ENCODE peak calls at places on chromosome 13, in nine cellular contexts. One of them, this sample, is unnamed.

GRCh38 chr13:99634672-99635071 is 133.4 kb downstream of the TM9SF2 start:
- DNase-seq in AG08396: no peak
- DNase-seq in NCI-H1930: no peak
- DNase-seq in body of pancreas: no peak
- DNase-seq in activated naive CD8-positive, alpha-beta T cell treated with anti-CD3 and anti-CD28 coated beads for 36 hours: no peak
- DNase-seq in activated CD4-positive, alpha-beta T cell treated with anti-CD3 and anti-CD28 coated beads, Interleukin-2, amount 50 U/mL, for 4 hours: no peak
- DNase-seq in activated T-cell treated with anti-CD3 and anti-CD28 coated beads for 24 hours: no peak
- DNase-seq in breast epithelium: no peak
- DNase-seq in skeletal muscle cell: no peak
- DNase-seq in this sample: no peak

GRCh38 chr13:70385852-70386251 is 277.6 kb upstream of the KLHL1 start:
- DNase-seq in body of pancreas: no peak
- DNase-seq in activated T-cell treated with anti-CD3 and anti-CD28 coated beads for 24 hours: no peak
- DNase-seq in AG08396: no peak
- DNase-seq in NCI-H1930: no peak
- DNase-seq in activated naive CD8-positive, alpha-beta T cell treated with anti-CD3 and anti-CD28 coated beads for 36 hours: no peak
- DNase-seq in breast epithelium: no peak
- DNase-seq in skeletal muscle cell: no peak
- DNase-seq in activated CD4-positive, alpha-beta T cell treated with anti-CD3 and anti-CD28 coated beads, Interleukin-2, amount 50 U/mL, for 4 hours: no peak
- DNase-seq in this sample: no peak

GRCh38 chr13:80430561-80430960 is 89.6 kb upstream of the SPRY2 start:
- DNase-seq in NCI-H1930: no peak
- DNase-seq in skeletal muscle cell: no peak
- DNase-seq in breast epithelium: no peak
- DNase-seq in activated CD4-positive, alpha-beta T cell treated with anti-CD3 and anti-CD28 coated beads, Interleukin-2, amount 50 U/mL, for 4 hours: no peak
- DNase-seq in activated naive CD8-positive, alpha-beta T cell treated with anti-CD3 and anti-CD28 coated beads for 36 hours: no peak
- DNase-seq in body of pancreas: no peak
- DNase-seq in activated T-cell treated with anti-CD3 and anti-CD28 coated beads for 24 hours: no peak
- DNase-seq in AG08396: no peak
- DNase-seq in this sample: no peak

GRCh38 chr13:106118996-106119395 is 416.5 kb downstream of the EFNB2 start:
- DNase-seq in activated T-cell treated with anti-CD3 and anti-CD28 coated beads for 24 hours: no peak
- DNase-seq in body of pancreas: no peak
- DNase-seq in activated naive CD8-positive, alpha-beta T cell treated with anti-CD3 and anti-CD28 coated beads for 36 hours: no peak
- DNase-seq in skeletal muscle cell: no peak
- DNase-seq in breast epithelium: no peak
- DNase-seq in NCI-H1930: no peak
- DNase-seq in activated CD4-positive, alpha-beta T cell treated with anti-CD3 and anti-CD28 coated beads, Interleukin-2, amount 50 U/mL, for 4 hours: no peak
- DNase-seq in AG08396: no peak
- DNase-seq in this sample: no peak

GRCh38 chr13:68439821-68440220 is 1209.7 kb upstream of the PCDH9 start:
- DNase-seq in NCI-H1930: no peak
- DNase-seq in activated naive CD8-positive, alpha-beta T cell treated with anti-CD3 and anti-CD28 coated beads for 36 hours: no peak
- DNase-seq in AG08396: no peak
- DNase-seq in skeletal muscle cell: peak
- DNase-seq in activated T-cell treated with anti-CD3 and anti-CD28 coated beads for 24 hours: no peak
- DNase-seq in body of pancreas: no peak
- DNase-seq in breast epithelium: no peak
- DNase-seq in activated CD4-positive, alpha-beta T cell treated with anti-CD3 and anti-CD28 coated beads, Interleukin-2, amount 50 U/mL, for 4 hours: no peak
- DNase-seq in this sample: no peak

GRCh38 chr13:27041341-27041740 is 130.3 kb downstream of the USP12 start:
- DNase-seq in activated naive CD8-positive, alpha-beta T cell treated with anti-CD3 and anti-CD28 coated beads for 36 hours: no peak
- DNase-seq in AG08396: no peak
- DNase-seq in body of pancreas: no peak
- DNase-seq in activated CD4-positive, alpha-beta T cell treated with anti-CD3 and anti-CD28 coated beads, Interleukin-2, amount 50 U/mL, for 4 hours: no peak
- DNase-seq in activated T-cell treated with anti-CD3 and anti-CD28 coated beads for 24 hours: no peak
- DNase-seq in breast epithelium: no peak
- DNase-seq in skeletal muscle cell: no peak
- DNase-seq in NCI-H1930: no peak
- DNase-seq in this sample: no peak

GRCh38 chr13:105365831-105366230 is 1169.6 kb downstream of the EFNB2 start:
- DNase-seq in activated naive CD8-positive, alpha-beta T cell treated with anti-CD3 and anti-CD28 coated beads for 36 hours: no peak
- DNase-seq in activated T-cell treated with anti-CD3 and anti-CD28 coated beads for 24 hours: no peak
- DNase-seq in skeletal muscle cell: no peak
- DNase-seq in NCI-H1930: no peak
- DNase-seq in activated CD4-positive, alpha-beta T cell treated with anti-CD3 and anti-CD28 coated beads, Interleukin-2, amount 50 U/mL, for 4 hours: no peak
- DNase-seq in AG08396: no peak
- DNase-seq in body of pancreas: no peak
- DNase-seq in breast epithelium: no peak
- DNase-seq in this sample: no peak

GRCh38 chr13:90454002-90454636 is 893.4 kb upstream of the MIR17HG start:
- DNase-seq in skeletal muscle cell: no peak
- DNase-seq in NCI-H1930: no peak
- DNase-seq in breast epithelium: no peak
- DNase-seq in body of pancreas: no peak
- DNase-seq in AG08396: no peak
- DNase-seq in activated CD4-positive, alpha-beta T cell treated with anti-CD3 and anti-CD28 coated beads, Interleukin-2, amount 50 U/mL, for 4 hours: no peak
- DNase-seq in activated T-cell treated with anti-CD3 and anti-CD28 coated beads for 24 hours: no peak
- DNase-seq in activated naive CD8-positive, alpha-beta T cell treated with anti-CD3 and anti-CD28 coated beads for 36 hours: no peak
- DNase-seq in this sample: no peak

GRCh38 chr13:79318664-79319063 is 87.4 kb downstream of the RBM26 start:
- DNase-seq in body of pancreas: no peak
- DNase-seq in activated naive CD8-positive, alpha-beta T cell treated with anti-CD3 and anti-CD28 coated beads for 36 hours: no peak
- DNase-seq in AG08396: no peak
- DNase-seq in skeletal muscle cell: no peak
- DNase-seq in activated CD4-positive, alpha-beta T cell treated with anti-CD3 and anti-CD28 coated beads, Interleukin-2, amount 50 U/mL, for 4 hours: no peak
- DNase-seq in activated T-cell treated with anti-CD3 and anti-CD28 coated beads for 24 hours: no peak
- DNase-seq in breast epithelium: no peak
- DNase-seq in NCI-H1930: no peak
- DNase-seq in this sample: no peak

GRCh38 chr13:71879129-71879535 is 12.1 kb upstream of the DACH1 start:
- DNase-seq in activated naive CD8-positive, alpha-beta T cell treated with anti-CD3 and anti-CD28 coated beads for 36 hours: no peak
- DNase-seq in breast epithelium: no peak
- DNase-seq in activated CD4-positive, alpha-beta T cell treated with anti-CD3 and anti-CD28 coated beads, Interleukin-2, amount 50 U/mL, for 4 hours: no peak
- DNase-seq in NCI-H1930: peak
- DNase-seq in AG08396: peak
- DNase-seq in body of pancreas: peak
- DNase-seq in activated T-cell treated with anti-CD3 and anti-CD28 coated beads for 24 hours: no peak
- DNase-seq in skeletal muscle cell: no peak
- DNase-seq in this sample: peak

GRCh38 chr13:100550433-100550832 is 38.2 kb downstream of the GGACT start:
- DNase-seq in breast epithelium: no peak
- DNase-seq in AG08396: peak
- DNase-seq in skeletal muscle cell: peak
- DNase-seq in body of pancreas: peak
- DNase-seq in NCI-H1930: no peak
- DNase-seq in activated naive CD8-positive, alpha-beta T cell treated with anti-CD3 and anti-CD28 coated beads for 36 hours: no peak
- DNase-seq in activated CD4-positive, alpha-beta T cell treated with anti-CD3 and anti-CD28 coated beads, Interleukin-2, amount 50 U/mL, for 4 hours: no peak
- DNase-seq in activated T-cell treated with anti-CD3 and anti-CD28 coated beads for 24 hours: no peak
- DNase-seq in this sample: no peak

GRCh38 chr13:114035583-114036501 is 62.0 kb upstream of the C13orf46 start:
- DNase-seq in breast epithelium: peak
- DNase-seq in AG08396: peak
- DNase-seq in activated T-cell treated with anti-CD3 and anti-CD28 coated beads for 24 hours: no peak
- DNase-seq in activated naive CD8-positive, alpha-beta T cell treated with anti-CD3 and anti-CD28 coated beads for 36 hours: no peak
- DNase-seq in NCI-H1930: no peak
- DNase-seq in body of pancreas: peak
- DNase-seq in skeletal muscle cell: no peak
- DNase-seq in activated CD4-positive, alpha-beta T cell treated with anti-CD3 and anti-CD28 coated beads, Interleukin-2, amount 50 U/mL, for 4 hours: no peak
- DNase-seq in this sample: no peak

GRCh38 chr13:109700176-109700575 is 86.2 kb downstream of the IRS2 start:
- DNase-seq in skeletal muscle cell: peak
- DNase-seq in NCI-H1930: no peak
- DNase-seq in body of pancreas: peak
- DNase-seq in activated CD4-positive, alpha-beta T cell treated with anti-CD3 and anti-CD28 coated beads, Interleukin-2, amount 50 U/mL, for 4 hours: no peak
- DNase-seq in breast epithelium: no peak
- DNase-seq in activated naive CD8-positive, alpha-beta T cell treated with anti-CD3 and anti-CD28 coated beads for 36 hours: no peak
- DNase-seq in AG08396: no peak
- DNase-seq in activated T-cell treated with anti-CD3 and anti-CD28 coated beads for 24 hours: no peak
- DNase-seq in this sample: peak

GRCh38 chr13:80338781-80339577 is 1.9 kb downstream of the SPRY2 start:
- DNase-seq in skeletal muscle cell: peak
- DNase-seq in body of pancreas: peak
- DNase-seq in activated T-cell treated with anti-CD3 and anti-CD28 coated beads for 24 hours: no peak
- DNase-seq in activated CD4-positive, alpha-beta T cell treated with anti-CD3 and anti-CD28 coated beads, Interleukin-2, amount 50 U/mL, for 4 hours: no peak
- DNase-seq in NCI-H1930: no peak
- DNase-seq in activated naive CD8-positive, alpha-beta T cell treated with anti-CD3 and anti-CD28 coated beads for 36 hours: peak
- DNase-seq in breast epithelium: peak
- DNase-seq in AG08396: peak
- DNase-seq in this sample: peak

GRCh38 chr13:47310376-47310775 is 413.5 kb upstream of the HTR2A start:
- DNase-seq in AG08396: no peak
- DNase-seq in skeletal muscle cell: no peak
- DNase-seq in activated naive CD8-positive, alpha-beta T cell treated with anti-CD3 and anti-CD28 coated beads for 36 hours: no peak
- DNase-seq in activated CD4-positive, alpha-beta T cell treated with anti-CD3 and anti-CD28 coated beads, Interleukin-2, amount 50 U/mL, for 4 hours: no peak
- DNase-seq in body of pancreas: no peak
- DNase-seq in activated T-cell treated with anti-CD3 and anti-CD28 coated beads for 24 hours: no peak
- DNase-seq in breast epithelium: no peak
- DNase-seq in NCI-H1930: no peak
- DNase-seq in this sample: no peak

GRCh38 chr13:76667551-76667950 is 218.7 kb downstream of the KCTD12 start:
- DNase-seq in breast epithelium: no peak
- DNase-seq in skeletal muscle cell: peak
- DNase-seq in body of pancreas: peak
- DNase-seq in activated CD4-positive, alpha-beta T cell treated with anti-CD3 and anti-CD28 coated beads, Interleukin-2, amount 50 U/mL, for 4 hours: no peak
- DNase-seq in activated T-cell treated with anti-CD3 and anti-CD28 coated beads for 24 hours: no peak
- DNase-seq in activated naive CD8-positive, alpha-beta T cell treated with anti-CD3 and anti-CD28 coated beads for 36 hours: no peak
- DNase-seq in AG08396: peak
- DNase-seq in NCI-H1930: peak
- DNase-seq in this sample: peak

GRCh38 chr13:51467730-51468129 is 14.9 kb upstream of the INTS6 start:
- DNase-seq in NCI-H1930: no peak
- DNase-seq in AG08396: no peak
- DNase-seq in skeletal muscle cell: no peak
- DNase-seq in activated CD4-positive, alpha-beta T cell treated with anti-CD3 and anti-CD28 coated beads, Interleukin-2, amount 50 U/mL, for 4 hours: no peak
- DNase-seq in breast epithelium: no peak
- DNase-seq in activated T-cell treated with anti-CD3 and anti-CD28 coated beads for 24 hours: no peak
- DNase-seq in activated naive CD8-positive, alpha-beta T cell treated with anti-CD3 and anti-CD28 coated beads for 36 hours: no peak
- DNase-seq in body of pancreas: peak
- DNase-seq in this sample: no peak

GRCh38 chr13:102694944-102695343 is at the start of gene METTL21C:
- DNase-seq in skeletal muscle cell: no peak
- DNase-seq in body of pancreas: no peak
- DNase-seq in breast epithelium: no peak
- DNase-seq in AG08396: no peak
- DNase-seq in activated T-cell treated with anti-CD3 and anti-CD28 coated beads for 24 hours: no peak
- DNase-seq in NCI-H1930: no peak
- DNase-seq in activated CD4-positive, alpha-beta T cell treated with anti-CD3 and anti-CD28 coated beads, Interleukin-2, amount 50 U/mL, for 4 hours: no peak
- DNase-seq in activated naive CD8-positive, alpha-beta T cell treated with anti-CD3 and anti-CD28 coated beads for 36 hours: no peak
- DNase-seq in this sample: no peak

GRCh38 chr13:109412232-109412935 is 374.0 kb downstream of the IRS2 start:
- DNase-seq in activated naive CD8-positive, alpha-beta T cell treated with anti-CD3 and anti-CD28 coated beads for 36 hours: no peak
- DNase-seq in AG08396: peak
- DNase-seq in body of pancreas: peak
- DNase-seq in breast epithelium: no peak
- DNase-seq in activated CD4-positive, alpha-beta T cell treated with anti-CD3 and anti-CD28 coated beads, Interleukin-2, amount 50 U/mL, for 4 hours: no peak
- DNase-seq in NCI-H1930: peak
- DNase-seq in skeletal muscle cell: no peak
- DNase-seq in activated T-cell treated with anti-CD3 and anti-CD28 coated beads for 24 hours: no peak
- DNase-seq in this sample: no peak

GRCh38 chr13:101649490-101650126 is 197.1 kb downstream of the ITGBL1 start:
- DNase-seq in NCI-H1930: no peak
- DNase-seq in skeletal muscle cell: peak
- DNase-seq in activated T-cell treated with anti-CD3 and anti-CD28 coated beads for 24 hours: no peak
- DNase-seq in AG08396: peak
- DNase-seq in activated naive CD8-positive, alpha-beta T cell treated with anti-CD3 and anti-CD28 coated beads for 36 hours: no peak
- DNase-seq in breast epithelium: no peak
- DNase-seq in activated CD4-positive, alpha-beta T cell treated with anti-CD3 and anti-CD28 coated beads, Interleukin-2, amount 50 U/mL, for 4 hours: no peak
- DNase-seq in body of pancreas: no peak
- DNase-seq in this sample: no peak

GRCh38 chr13:99124695-99125334 is 75.8 kb upstream of the UBAC2 start:
- DNase-seq in breast epithelium: no peak
- DNase-seq in body of pancreas: no peak
- DNase-seq in NCI-H1930: no peak
- DNase-seq in AG08396: peak
- DNase-seq in activated CD4-positive, alpha-beta T cell treated with anti-CD3 and anti-CD28 coated beads, Interleukin-2, amount 50 U/mL, for 4 hours: no peak
- DNase-seq in activated naive CD8-positive, alpha-beta T cell treated with anti-CD3 and anti-CD28 coated beads for 36 hours: peak
- DNase-seq in skeletal muscle cell: peak
- DNase-seq in activated T-cell treated with anti-CD3 and anti-CD28 coated beads for 24 hours: no peak
- DNase-seq in this sample: no peak

GRCh38 chr13:89238496-89238895 is 1567.3 kb downstream of the SLITRK5 start:
- DNase-seq in activated naive CD8-positive, alpha-beta T cell treated with anti-CD3 and anti-CD28 coated beads for 36 hours: no peak
- DNase-seq in AG08396: no peak
- DNase-seq in activated CD4-positive, alpha-beta T cell treated with anti-CD3 and anti-CD28 coated beads, Interleukin-2, amount 50 U/mL, for 4 hours: no peak
- DNase-seq in body of pancreas: no peak
- DNase-seq in breast epithelium: no peak
- DNase-seq in activated T-cell treated with anti-CD3 and anti-CD28 coated beads for 24 hours: no peak
- DNase-seq in skeletal muscle cell: no peak
- DNase-seq in NCI-H1930: no peak
- DNase-seq in this sample: no peak

GRCh38 chr13:78660130-78660857 is 1.3 kb upstream of the OBI1 start:
- DNase-seq in AG08396: no peak
- DNase-seq in body of pancreas: peak
- DNase-seq in activated T-cell treated with anti-CD3 and anti-CD28 coated beads for 24 hours: no peak
- DNase-seq in breast epithelium: no peak
- DNase-seq in NCI-H1930: no peak
- DNase-seq in activated CD4-positive, alpha-beta T cell treated with anti-CD3 and anti-CD28 coated beads, Interleukin-2, amount 50 U/mL, for 4 hours: no peak
- DNase-seq in activated naive CD8-positive, alpha-beta T cell treated with anti-CD3 and anti-CD28 coated beads for 36 hours: peak
- DNase-seq in skeletal muscle cell: no peak
- DNase-seq in this sample: no peak

GRCh38 chr13:94535231-94535630 is 55.7 kb upstream of the DCT start:
- DNase-seq in activated T-cell treated with anti-CD3 and anti-CD28 coated beads for 24 hours: no peak
- DNase-seq in activated CD4-positive, alpha-beta T cell treated with anti-CD3 and anti-CD28 coated beads, Interleukin-2, amount 50 U/mL, for 4 hours: no peak
- DNase-seq in body of pancreas: no peak
- DNase-seq in activated naive CD8-positive, alpha-beta T cell treated with anti-CD3 and anti-CD28 coated beads for 36 hours: no peak
- DNase-seq in NCI-H1930: no peak
- DNase-seq in breast epithelium: no peak
- DNase-seq in AG08396: no peak
- DNase-seq in skeletal muscle cell: no peak
- DNase-seq in this sample: no peak

GRCh38 chr13:36887758-36888521 is 32.1 kb downstream of the SMAD9 start:
- DNase-seq in AG08396: no peak
- DNase-seq in activated naive CD8-positive, alpha-beta T cell treated with anti-CD3 and anti-CD28 coated beads for 36 hours: no peak
- DNase-seq in breast epithelium: no peak
- DNase-seq in activated CD4-positive, alpha-beta T cell treated with anti-CD3 and anti-CD28 coated beads, Interleukin-2, amount 50 U/mL, for 4 hours: no peak
- DNase-seq in activated T-cell treated with anti-CD3 and anti-CD28 coated beads for 24 hours: no peak
- DNase-seq in NCI-H1930: no peak
- DNase-seq in body of pancreas: no peak
- DNase-seq in skeletal muscle cell: no peak
- DNase-seq in this sample: no peak

GRCh38 chr13:30009411-30009810 is 159.0 kb upstream of the UBL3 start:
- DNase-seq in skeletal muscle cell: no peak
- DNase-seq in activated T-cell treated with anti-CD3 and anti-CD28 coated beads for 24 hours: no peak
- DNase-seq in breast epithelium: no peak
- DNase-seq in AG08396: no peak
- DNase-seq in body of pancreas: no peak
- DNase-seq in activated naive CD8-positive, alpha-beta T cell treated with anti-CD3 and anti-CD28 coated beads for 36 hours: no peak
- DNase-seq in activated CD4-positive, alpha-beta T cell treated with anti-CD3 and anti-CD28 coated beads, Interleukin-2, amount 50 U/mL, for 4 hours: no peak
- DNase-seq in NCI-H1930: no peak
- DNase-seq in this sample: no peak

GRCh38 chr13:99277629-99278028 is 19.4 kb upstream of the GPR18 start:
- DNase-seq in skeletal muscle cell: no peak
- DNase-seq in AG08396: no peak
- DNase-seq in activated T-cell treated with anti-CD3 and anti-CD28 coated beads for 24 hours: no peak
- DNase-seq in activated naive CD8-positive, alpha-beta T cell treated with anti-CD3 and anti-CD28 coated beads for 36 hours: no peak
- DNase-seq in body of pancreas: peak
- DNase-seq in breast epithelium: no peak
- DNase-seq in NCI-H1930: no peak
- DNase-seq in activated CD4-positive, alpha-beta T cell treated with anti-CD3 and anti-CD28 coated beads, Interleukin-2, amount 50 U/mL, for 4 hours: no peak
- DNase-seq in this sample: no peak